ENCODE peak calls at places on chromosome 19, in eight cellular contexts. One of them, this sample, is unnamed.

GRCh38 chr19:2488405-2488941 is 12.5 kb downstream of the GADD45B start:
- DNase-seq in endothelial cell of umbilical vein: no peak
- DNase-seq in prostate gland: no peak
- DNase-seq in H1: no peak
- DNase-seq in SK-N-SH: no peak
- DNase-seq in upper lobe of left lung: no peak
- DNase-seq in breast epithelium: no peak
- DNase-seq in GM23338: no peak
- DNase-seq in this sample: no peak

GRCh38 chr19:517721-518136 is 10.4 kb downstream of the TPGS1 start:
- DNase-seq in GM23338: no peak
- DNase-seq in breast epithelium: no peak
- DNase-seq in endothelial cell of umbilical vein: no peak
- DNase-seq in prostate gland: no peak
- DNase-seq in upper lobe of left lung: no peak
- DNase-seq in H1: no peak
- DNase-seq in SK-N-SH: no peak
- DNase-seq in this sample: no peak

GRCh38 chr19:18478545-18479311 is 40.8 kb upstream of the ISYNA1 start:
- DNase-seq in prostate gland: no peak
- DNase-seq in SK-N-SH: peak; percentile 70
- DNase-seq in breast epithelium: no peak
- DNase-seq in endothelial cell of umbilical vein: no peak
- DNase-seq in GM23338: no peak
- DNase-seq in upper lobe of left lung: peak; percentile 92
- DNase-seq in H1: no peak
- DNase-seq in this sample: peak; percentile 70

GRCh38 chr19:20558011-20558410 is 7.6 kb downstream of the ZNF737 start:
- DNase-seq in GM23338: peak; percentile 66
- DNase-seq in SK-N-SH: no peak
- DNase-seq in H1: peak; percentile 79
- DNase-seq in prostate gland: no peak
- DNase-seq in endothelial cell of umbilical vein: no peak
- DNase-seq in upper lobe of left lung: no peak
- DNase-seq in breast epithelium: no peak
- DNase-seq in this sample: no peak

GRCh38 chr19:3964256-3965194 is 6.4 kb downstream of the DAPK3 start:
- DNase-seq in endothelial cell of umbilical vein: no peak
- DNase-seq in H1: no peak
- DNase-seq in breast epithelium: no peak
- DNase-seq in prostate gland: no peak
- DNase-seq in upper lobe of left lung: no peak
- DNase-seq in SK-N-SH: no peak
- DNase-seq in GM23338: no peak
- DNase-seq in this sample: no peak

GRCh38 chr19:33410915-33411401 is 37.4 kb downstream of the CEBPG start:
- DNase-seq in breast epithelium: no peak
- DNase-seq in SK-N-SH: no peak
- DNase-seq in H1: no peak
- DNase-seq in upper lobe of left lung: no peak
- DNase-seq in GM23338: no peak
- DNase-seq in endothelial cell of umbilical vein: no peak
- DNase-seq in prostate gland: no peak
- DNase-seq in this sample: no peak

GRCh38 chr19:3683866-3684816 is 16.1 kb downstream of the PIP5K1C start:
- DNase-seq in GM23338: no peak
- DNase-seq in endothelial cell of umbilical vein: no peak
- DNase-seq in SK-N-SH: no peak
- DNase-seq in upper lobe of left lung: no peak
- DNase-seq in prostate gland: no peak
- DNase-seq in H1: no peak
- DNase-seq in breast epithelium: no peak
- DNase-seq in this sample: no peak

GRCh38 chr19:47497073-47497766 is 13.2 kb upstream of the KPTN start:
- DNase-seq in GM23338: no peak
- DNase-seq in prostate gland: peak; percentile 58
- DNase-seq in upper lobe of left lung: no peak
- DNase-seq in H1: no peak
- DNase-seq in endothelial cell of umbilical vein: no peak
- DNase-seq in breast epithelium: peak; percentile 83
- DNase-seq in SK-N-SH: no peak
- DNase-seq in this sample: peak; percentile 81

GRCh38 chr19:13260883-13261653 is 110.9 kb downstream of the IER2 start:
- DNase-seq in prostate gland: no peak
- DNase-seq in breast epithelium: no peak
- DNase-seq in H1: no peak
- DNase-seq in endothelial cell of umbilical vein: peak; percentile 57
- DNase-seq in GM23338: no peak
- DNase-seq in upper lobe of left lung: peak; percentile 42
- DNase-seq in SK-N-SH: no peak
- DNase-seq in this sample: peak; percentile 33

GRCh38 chr19:57305056-57305455 is 15.2 kb upstream of the ZNF543 start:
- DNase-seq in prostate gland: no peak
- DNase-seq in H1: no peak
- DNase-seq in endothelial cell of umbilical vein: no peak
- DNase-seq in breast epithelium: no peak
- DNase-seq in SK-N-SH: no peak
- DNase-seq in upper lobe of left lung: no peak
- DNase-seq in GM23338: no peak
- DNase-seq in this sample: no peak

GRCh38 chr19:29687244-29687896 is 22.1 kb downstream of the PLEKHF1 start:
- DNase-seq in H1: no peak
- DNase-seq in prostate gland: no peak
- DNase-seq in GM23338: no peak
- DNase-seq in endothelial cell of umbilical vein: no peak
- DNase-seq in upper lobe of left lung: no peak
- DNase-seq in SK-N-SH: no peak
- DNase-seq in breast epithelium: no peak
- DNase-seq in this sample: no peak

GRCh38 chr19:6736169-6736916 is 1.0 kb downstream of the GPR108 start:
- DNase-seq in endothelial cell of umbilical vein: peak; percentile 84
- DNase-seq in upper lobe of left lung: peak; percentile 87
- DNase-seq in SK-N-SH: peak; percentile 83
- DNase-seq in GM23338: peak; percentile 75
- DNase-seq in prostate gland: peak; percentile 65
- DNase-seq in H1: peak; percentile 76
- DNase-seq in breast epithelium: peak; percentile 70
- DNase-seq in this sample: peak; percentile 75

GRCh38 chr19:14632286-14632685 is 42.4 kb downstream of the ADGRE3 start:
- DNase-seq in GM23338: peak; percentile 85
- DNase-seq in prostate gland: no peak
- DNase-seq in breast epithelium: no peak
- DNase-seq in upper lobe of left lung: no peak
- DNase-seq in endothelial cell of umbilical vein: peak; percentile 26
- DNase-seq in H1: no peak
- DNase-seq in SK-N-SH: peak; percentile 37
- DNase-seq in this sample: no peak

GRCh38 chr19:3479177-3479818 is 1.0 kb downstream of the SMIM24 start:
- DNase-seq in prostate gland: no peak
- DNase-seq in upper lobe of left lung: no peak
- DNase-seq in GM23338: peak; percentile 96
- DNase-seq in endothelial cell of umbilical vein: no peak
- DNase-seq in H1: peak; percentile 69
- DNase-seq in SK-N-SH: peak; percentile 78
- DNase-seq in breast epithelium: no peak
- DNase-seq in this sample: peak; percentile 40

GRCh38 chr19:31054430-31054829 is 294.8 kb downstream of the TSHZ3 start:
- DNase-seq in GM23338: peak; percentile 86
- DNase-seq in endothelial cell of umbilical vein: no peak
- DNase-seq in SK-N-SH: peak; percentile 44
- DNase-seq in breast epithelium: no peak
- DNase-seq in H1: peak; percentile 62
- DNase-seq in upper lobe of left lung: no peak
- DNase-seq in prostate gland: peak; percentile 46
- DNase-seq in this sample: peak; percentile 26

GRCh38 chr19:50500753-50501151 is 10.2 kb downstream of the JOSD2 start:
- DNase-seq in prostate gland: no peak
- DNase-seq in GM23338: no peak
- DNase-seq in upper lobe of left lung: no peak
- DNase-seq in endothelial cell of umbilical vein: no peak
- DNase-seq in SK-N-SH: no peak
- DNase-seq in breast epithelium: no peak
- DNase-seq in H1: no peak
- DNase-seq in this sample: no peak

GRCh38 chr19:8256276-8257051 is 47.3 kb downstream of the CERS4 start:
- DNase-seq in SK-N-SH: no peak
- DNase-seq in prostate gland: no peak
- DNase-seq in endothelial cell of umbilical vein: no peak
- DNase-seq in H1: no peak
- DNase-seq in breast epithelium: no peak
- DNase-seq in GM23338: no peak
- DNase-seq in upper lobe of left lung: no peak
- DNase-seq in this sample: no peak

GRCh38 chr19:46599716-46600392 is 1.3 kb upstream of the CALM3 start:
- DNase-seq in breast epithelium: no peak
- DNase-seq in upper lobe of left lung: no peak
- DNase-seq in prostate gland: no peak
- DNase-seq in GM23338: peak; percentile 64
- DNase-seq in H1: no peak
- DNase-seq in SK-N-SH: peak; percentile 7
- DNase-seq in endothelial cell of umbilical vein: no peak
- DNase-seq in this sample: no peak

GRCh38 chr19:9009935-9010651 is at the start of gene MUC16:
- DNase-seq in upper lobe of left lung: no peak
- DNase-seq in SK-N-SH: no peak
- DNase-seq in prostate gland: no peak
- DNase-seq in breast epithelium: no peak
- DNase-seq in H1: no peak
- DNase-seq in endothelial cell of umbilical vein: no peak
- DNase-seq in GM23338: peak; percentile 31
- DNase-seq in this sample: no peak

GRCh38 chr19:36201684-36202083 is 12.8 kb downstream of the ZNF565 start:
- DNase-seq in GM23338: no peak
- DNase-seq in breast epithelium: no peak
- DNase-seq in endothelial cell of umbilical vein: no peak
- DNase-seq in upper lobe of left lung: no peak
- DNase-seq in prostate gland: no peak
- DNase-seq in H1: no peak
- DNase-seq in SK-N-SH: no peak
- DNase-seq in this sample: no peak
- H3K4me3 ChIP-seq in GM23338: no peak overlapping the region
- H3K4me3 ChIP-seq in breast epithelium: no peak overlapping the region
- H3K4me3 ChIP-seq in endothelial cell of umbilical vein: no peak overlapping the region
- H3K4me3 ChIP-seq in upper lobe of left lung: no peak overlapping the region
- H3K4me3 ChIP-seq in prostate gland: no peak overlapping the region
- H3K4me3 ChIP-seq in H1: no peak overlapping the region
- H3K4me3 ChIP-seq in SK-N-SH: no peak overlapping the region
- H3K4me3 ChIP-seq in this sample: no peak overlapping the region

GRCh38 chr19:10835754-10836477 is at the start of gene TMED1:
- DNase-seq in upper lobe of left lung: peak; percentile 96
- DNase-seq in H1: peak; percentile 100
- DNase-seq in breast epithelium: peak; percentile 100
- DNase-seq in SK-N-SH: peak; percentile 99
- DNase-seq in GM23338: peak; percentile 100
- DNase-seq in endothelial cell of umbilical vein: peak; percentile 99
- DNase-seq in prostate gland: peak; percentile 88
- DNase-seq in this sample: peak; percentile 94
- TF ChIP-seq POLR2AphosphoS5 in upper lobe of left lung: peak; percentile 79
- TF ChIP-seq POLR2AphosphoS5 in H1: peak; percentile 87
- TF ChIP-seq POLR2AphosphoS5 in breast epithelium: peak; percentile 77
- TF ChIP-seq POLR2AphosphoS5 in SK-N-SH: peak; percentile 70
- TF ChIP-seq POLR2AphosphoS5 in GM23338: peak; percentile 88
- TF ChIP-seq POLR2AphosphoS5 in endothelial cell of umbilical vein: peak; percentile 23
- TF ChIP-seq POLR2AphosphoS5 in prostate gland: peak; percentile 41
- TF ChIP-seq POLR2AphosphoS5 in this sample: peak; percentile 79

DNA sequence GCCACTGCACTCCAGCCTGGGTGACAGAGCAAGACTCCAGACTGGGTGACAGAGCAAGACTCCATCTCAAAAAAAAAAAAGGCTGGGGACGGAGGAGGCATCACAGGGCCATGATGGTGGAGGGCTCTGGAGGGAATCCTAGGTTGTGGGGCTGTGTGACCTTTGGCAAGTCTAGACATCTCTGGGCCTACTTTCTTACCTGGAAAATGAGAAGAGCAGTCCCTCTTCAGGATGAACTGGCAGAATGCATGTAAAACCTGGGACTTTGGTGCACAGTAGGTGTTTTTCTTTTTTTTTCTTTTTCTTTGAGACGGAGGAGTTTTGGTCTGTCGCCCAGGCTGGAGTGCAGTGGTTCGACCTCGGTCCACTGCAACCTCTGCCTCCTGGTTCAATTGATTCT is 13.7 kb downstream of the CIB3 start:
- DNase-seq in breast epithelium: no peak
- DNase-seq in endothelial cell of umbilical vein: no peak
- DNase-seq in upper lobe of left lung: no peak
- DNase-seq in prostate gland: no peak
- DNase-seq in GM23338: no peak
- DNase-seq in SK-N-SH: no peak
- DNase-seq in H1: no peak
- DNase-seq in this sample: no peak
- H3K4me1 ChIP-seq in breast epithelium: no peaks in the 10 kb centered on the region
- H3K4me1 ChIP-seq in endothelial cell of umbilical vein: peaks cover 11% of the 10 kb centered on the region
- H3K4me1 ChIP-seq in upper lobe of left lung: no peaks in the 10 kb centered on the region
- H3K4me1 ChIP-seq in prostate gland: no peaks in the 10 kb centered on the region
- H3K4me1 ChIP-seq in GM23338: no peaks in the 10 kb centered on the region
- H3K4me1 ChIP-seq in SK-N-SH: peaks cover 6% of the 10 kb centered on the region
- H3K4me1 ChIP-seq in H1: no peaks in the 10 kb centered on the region
- H3K4me1 ChIP-seq in this sample: no peaks in the 10 kb centered on the region

GRCh38 chr19:11380653-11381534 is 3.2 kb downstream of the EPOR start:
- DNase-seq in endothelial cell of umbilical vein: peak; percentile 95
- DNase-seq in GM23338: peak; percentile 100
- DNase-seq in prostate gland: peak; percentile 96
- DNase-seq in H1: peak; percentile 95
- DNase-seq in SK-N-SH: peak; percentile 95
- DNase-seq in upper lobe of left lung: peak; percentile 95
- DNase-seq in breast epithelium: peak; percentile 97
- DNase-seq in this sample: peak; percentile 95

GRCh38 chr19:11384778-11385129 is 640 bp upstream of the EPOR start:
- DNase-seq in upper lobe of left lung: no peak
- DNase-seq in endothelial cell of umbilical vein: no peak
- DNase-seq in SK-N-SH: no peak
- DNase-seq in prostate gland: no peak
- DNase-seq in breast epithelium: no peak
- DNase-seq in GM23338: no peak
- DNase-seq in H1: no peak
- DNase-seq in this sample: no peak

GRCh38 chr19:11382898-11383705 is 1.0 kb downstream of the EPOR start:
- DNase-seq in GM23338: peak; percentile 85
- DNase-seq in H1: peak; percentile 94
- DNase-seq in upper lobe of left lung: peak; percentile 81
- DNase-seq in prostate gland: no peak
- DNase-seq in endothelial cell of umbilical vein: peak; percentile 28
- DNase-seq in SK-N-SH: peak; percentile 74
- DNase-seq in breast epithelium: no peak
- DNase-seq in this sample: peak; percentile 71

GRCh38 chr19:11381535-11382369 is 2.4 kb downstream of the EPOR start:
- DNase-seq in SK-N-SH: peak; percentile 82
- DNase-seq in H1: peak; percentile 90
- DNase-seq in GM23338: peak; percentile 96
- DNase-seq in breast epithelium: no peak
- DNase-seq in upper lobe of left lung: peak; percentile 64
- DNase-seq in endothelial cell of umbilical vein: peak; percentile 81
- DNase-seq in prostate gland: no peak
- DNase-seq in this sample: peak; percentile 68

DNA sequence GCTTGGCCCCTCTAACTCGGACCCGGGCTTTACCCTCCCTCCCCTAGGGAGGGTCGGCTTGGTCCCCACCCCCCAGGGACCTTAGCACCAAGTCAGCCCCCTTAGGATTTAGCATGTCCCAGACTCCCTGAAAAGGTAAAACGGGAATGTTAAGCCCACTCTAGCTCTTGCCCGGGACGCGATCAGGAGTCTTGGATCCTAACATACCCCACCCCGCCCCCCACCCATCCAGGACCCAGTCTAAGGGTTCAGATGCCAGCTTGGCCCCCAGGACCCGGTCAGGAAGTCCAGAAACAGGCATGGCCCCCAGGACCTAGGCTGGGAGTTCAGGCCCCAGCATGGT is 437 bp downstream of the EPOR start:
- DNase-seq in prostate gland: no peak
- DNase-seq in SK-N-SH: no peak
- DNase-seq in breast epithelium: no peak
- DNase-seq in GM23338: no peak
- DNase-seq in endothelial cell of umbilical vein: peak; percentile 17
- DNase-seq in upper lobe of left lung: no peak
- DNase-seq in H1: no peak
- DNase-seq in this sample: no peak
- H3K4me3 ChIP-seq in prostate gland: peak overlapping the region; percentile 26
- H3K4me3 ChIP-seq in SK-N-SH: peak overlapping the region; percentile 54
- H3K4me3 ChIP-seq in breast epithelium: peak overlapping the region; percentile 52
- H3K4me3 ChIP-seq in GM23338: peak overlapping the region; percentile 58
- H3K4me3 ChIP-seq in endothelial cell of umbilical vein: peak overlapping the region; percentile 7
- H3K4me3 ChIP-seq in upper lobe of left lung: peak overlapping the region; percentile 1
- H3K4me3 ChIP-seq in H1: peak overlapping the region; percentile 60
- H3K4me3 ChIP-seq in this sample: peak overlapping the region; percentile 58